ENCODE peak calls at places on chromosomes 12 and 14, in six cellular contexts. J, N, E, U, X and O are unnamed samples.
A peak's percentile ranks its signal among the peaks of the same experiment; 100 is the strongest.

GRCh38 chr12:93895096-93895460 is 217.9 kb downstream of the CRADD start:
- DNase-seq in J (peak; percentile 30), N (no peak), E (peak; percentile 39), U (no peak), X (no peak), O (no peak)

GRCh38 chr12:59698599-59698998 is 102.8 kb downstream of the SLC16A7 start:
- DNase-seq in J (peak; percentile 80), N (no peak), E (no peak), U (peak; percentile 66), X (no peak), O (peak; percentile 22)

GRCh38 chr12:28253175-28253641 is 63.0 kb downstream of the CCDC91 start:
- DNase-seq in J (peak; percentile 43), N (no peak), E (no peak), U (no peak), X (no peak), O (peak; percentile 24)

GRCh38 chr12:108807996-108808725 is 49.2 kb downstream of the SSH1 start:
- DNase-seq in J (no peak), N (no peak), E (no peak), U (no peak), X (no peak), O (no peak)

GRCh38 chr12:9992296-9992695 is 6.6 kb downstream of the CLEC1B start:
- DNase-seq in J (no peak), N (no peak), E (no peak), U (no peak), X (no peak), O (no peak)

GRCh38 chr12:50467441-50467840 is 37.3 kb upstream of the DIP2B start:
- DNase-seq in J (no peak), N (no peak), E (no peak), U (no peak), X (no peak), O (no peak)

GRCh38 chr14:78519863-78520262 is 349.7 kb downstream of the NRXN3 start:
- DNase-seq in J (peak; percentile 4), N (peak; percentile 72), E (peak; percentile 71), U (peak; percentile 7), X (peak; percentile 31), O (no peak)

GRCh38 chr12:21346542-21347205 is 12.0 kb upstream of the SLCO1A2 start:
- DNase-seq in J (no peak), N (no peak), E (no peak), U (no peak), X (no peak), O (no peak)

GRCh38 chr12:109701064-109701463 is 12.6 kb upstream of the FAM222A start:
- DNase-seq in J (no peak), N (no peak), E (no peak), U (no peak), X (no peak), O (no peak)

GRCh38 chr12:45244561-45245348 is 28.9 kb downstream of the ANO6 start:
- DNase-seq in J (peak; percentile 66), N (no peak), E (no peak), U (peak; percentile 86), X (no peak), O (peak; percentile 49)

GRCh38 chr12:68428211-68428610 is 96.0 kb upstream of the MDM1 start:
- DNase-seq in J (no peak), N (no peak), E (no peak), U (no peak), X (no peak), O (peak; percentile 92)

GRCh38 chr12:53097207-53097563 is 282 bp upstream of the IGFBP6 start:
- DNase-seq in J (peak; percentile 35), N (no peak), E (peak; percentile 66), U (peak; percentile 32), X (no peak), O (no peak)

GRCh38 chr12:104886418-104887401 is 71.4 kb downstream of the SLC41A2 start:
- DNase-seq in J (peak; percentile 90), N (no peak), E (no peak), U (peak; percentile 81), X (no peak), O (no peak)

GRCh38 chr12:45726594-45727300 is 2.8 kb upstream of the ARID2 start:
- DNase-seq in J (peak; percentile 21), N (no peak), E (peak; percentile 51), U (peak; percentile 59), X (no peak), O (peak; percentile 20)

GRCh38 chr14:72916174-72916573 is 10.1 kb upstream of the DCAF4 start:
- DNase-seq in J (peak; percentile 20), N (no peak), E (no peak), U (no peak), X (no peak), O (no peak)

GRCh38 chr14:99155173-99155777 is 116.7 kb downstream of the BCL11B start:
- DNase-seq in J (no peak), N (no peak), E (no peak), U (no peak), X (no peak), O (no peak)

GRCh38 chr12:51390457-51391046 is 654 bp downstream of the GALNT6 start:
- DNase-seq in J (no peak), N (no peak), E (no peak), U (no peak), X (no peak), O (peak; percentile 94)

GRCh38 chr14:100031506-100032281 is 33.5 kb upstream of the EVL start:
- DNase-seq in J (peak; percentile 99), N (no peak), E (peak; percentile 80), U (peak; percentile 99), X (no peak), O (peak; percentile 89)

GRCh38 chr12:131764738-131765137 is 53.8 kb downstream of the SFSWAP start:
- DNase-seq in J (no peak), N (no peak), E (no peak), U (no peak), X (no peak), O (no peak)

DNA sequence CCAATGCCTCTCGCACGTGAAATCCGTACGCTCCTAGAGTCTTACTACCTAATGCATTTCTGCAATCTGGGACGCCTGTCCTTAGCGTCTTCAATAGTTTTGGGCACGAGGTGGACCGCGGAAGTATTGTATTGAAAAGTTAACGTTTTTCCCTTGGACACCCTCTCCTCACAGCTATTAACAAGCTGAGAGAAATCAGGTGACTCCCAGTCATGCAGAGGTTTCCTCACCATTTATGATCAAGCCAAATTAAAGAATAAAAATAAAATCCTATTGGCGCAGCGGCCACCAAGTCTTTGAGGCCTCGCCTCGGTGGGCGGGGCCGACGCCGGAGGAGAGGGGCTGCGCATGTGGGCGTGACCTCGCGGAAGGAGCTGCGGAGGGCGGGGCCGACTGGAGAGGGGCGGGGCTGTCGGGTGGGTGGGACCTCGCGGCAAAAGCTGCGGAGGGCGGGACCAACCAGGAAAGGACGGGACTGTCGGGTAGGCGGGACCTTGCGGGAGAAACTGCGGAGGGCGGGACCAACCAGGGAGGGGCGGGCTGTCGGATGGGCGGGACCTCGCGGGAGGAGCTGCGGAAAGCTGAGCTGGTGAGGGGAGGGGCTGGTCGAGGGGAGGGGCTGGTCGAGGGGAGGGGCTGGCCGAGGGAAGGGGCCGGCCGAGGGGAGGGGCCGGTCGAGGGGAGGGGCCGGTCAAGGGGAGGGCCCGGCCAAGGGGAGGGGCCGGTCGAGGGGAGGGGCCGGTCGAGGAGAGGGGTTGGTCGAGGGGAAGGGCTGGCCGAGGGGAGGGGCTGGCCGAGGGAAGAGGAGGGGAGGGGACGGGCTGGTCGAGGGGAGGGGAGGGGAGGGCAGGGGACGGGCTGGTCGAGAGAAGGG is 1.1 kb upstream of the PPP2R5C start:
- DNase-seq in J (peak; percentile 98), N (peak; percentile 97), E (peak; percentile 98), U (peak; percentile 96), X (peak; percentile 99), O (peak; percentile 93)
- H3K4me3 ChIP-seq in J (peak overlapping the region; percentile 23), N (peak overlapping the region; percentile 100), E (peak overlapping the region; percentile 15), U (peak overlapping the region; percentile 69), X (peak overlapping the region; percentile 95), O (peak overlapping the region; percentile 93)

GRCh38 chr12:24814379-24815086 is 134.4 kb downstream of the BCAT1 start:
- DNase-seq in J (no peak), N (no peak), E (no peak), U (no peak), X (no peak), O (no peak)

GRCh38 chr12:24808651-24809050 is 140.2 kb downstream of the BCAT1 start:
- DNase-seq in J (no peak), N (no peak), E (no peak), U (no peak), X (no peak), O (no peak)

GRCh38 chr12:24815087-24815423 is 133.8 kb downstream of the BCAT1 start:
- DNase-seq in J (no peak), N (no peak), E (no peak), U (no peak), X (no peak), O (no peak)

GRCh38 chr12:24810378-24810777 is 138.5 kb downstream of the BCAT1 start:
- DNase-seq in J (no peak), N (no peak), E (no peak), U (no peak), X (no peak), O (peak; percentile 55)
- H3K79me1 ChIP-seq in J (no peaks in the 10 kb centered on the region), N (no peaks in the 10 kb centered on the region), E (no peaks in the 10 kb centered on the region), U (no peaks in the 10 kb centered on the region), X (no peaks in the 10 kb centered on the region), O (no peaks in the 10 kb centered on the region)

GRCh38 chr14:64787619-64788018 is 83.4 kb downstream of the PLEKHG3 start:
- DNase-seq in J (no peak), N (no peak), E (no peak), U (no peak), X (no peak), O (no peak)

GRCh38 chr14:64779472-64779871 is 75.2 kb downstream of the PLEKHG3 start:
- DNase-seq in J (no peak), N (no peak), E (no peak), U (no peak), X (no peak), O (no peak)

GRCh38 chr14:64786296-64787149 is 82.3 kb downstream of the PLEKHG3 start:
- DNase-seq in J (peak; percentile 56), N (no peak), E (no peak), U (no peak), X (no peak), O (no peak)

GRCh38 chr14:64782196-64782595 is 78.0 kb downstream of the PLEKHG3 start:
- DNase-seq in J (no peak), N (no peak), E (no peak), U (no peak), X (no peak), O (no peak)

DNA sequence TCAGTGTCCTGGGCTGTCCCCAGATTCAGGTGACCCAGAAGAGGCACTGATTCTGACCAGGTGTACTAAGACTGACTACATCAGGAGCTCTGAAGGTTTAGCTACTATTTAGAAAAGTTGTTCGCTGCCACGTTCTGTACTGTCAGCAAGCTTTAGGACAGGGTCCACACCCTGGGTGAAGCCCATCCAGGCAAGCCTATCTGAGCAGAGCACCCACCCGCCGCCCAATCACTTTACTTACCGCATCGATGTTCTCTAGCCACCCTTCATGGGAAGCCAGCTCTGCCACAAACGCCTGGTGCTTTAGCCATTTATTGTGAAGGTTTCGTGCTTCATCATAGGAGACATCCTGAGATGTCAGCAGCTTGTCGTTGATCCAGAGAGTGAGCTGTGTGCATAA is 79.8 kb downstream of the PLEKHG3 start:
- DNase-seq in J (no peak), N (no peak), E (no peak), U (no peak), X (no peak), O (no peak)
- H3K4me3 ChIP-seq in J (no peak overlapping the region), N (no peak overlapping the region), E (no peak overlapping the region), U (no peak overlapping the region), X (no peak overlapping the region), O (no peak overlapping the region)

DNA sequence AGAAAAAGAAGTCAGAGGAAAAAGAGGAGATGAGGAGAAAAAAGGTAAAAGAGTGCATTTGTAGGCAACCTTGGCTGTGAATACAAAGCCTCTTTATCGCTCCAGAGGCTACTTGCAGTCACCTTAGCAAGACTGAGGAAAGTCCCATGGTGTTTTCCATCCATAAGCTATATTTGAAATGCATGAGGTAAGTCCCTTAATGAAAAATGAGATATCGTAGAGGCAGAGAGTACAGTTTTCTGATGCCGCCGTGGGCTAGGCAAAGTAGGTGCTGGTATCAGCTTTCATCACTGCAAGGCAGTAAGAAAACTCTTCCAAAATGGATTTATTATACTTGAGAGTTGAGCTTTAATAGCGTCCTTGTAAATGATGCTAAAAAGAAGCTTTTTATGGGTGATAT is 186.8 kb downstream of the ASCL1 start:
- DNase-seq in J (no peak), N (no peak), E (no peak), U (no peak), X (no peak), O (no peak)
- H3K79me1 ChIP-seq in J (no peaks in the 10 kb centered on the region), N (no peaks in the 10 kb centered on the region), E (no peaks in the 10 kb centered on the region), U (no peaks in the 10 kb centered on the region), X (no peaks in the 10 kb centered on the region), O (no peaks in the 10 kb centered on the region)